ENCODE peak calls at places on chromosomes 11 and 22, in nine cellular contexts. M is iris pigment epithelial cell; X is nucleus accumbens; I is GM23338; A is COR-L47; K is right atrium auricular region; Y is CD4-positive, alpha-beta T cell; G is AG09309; P is germinal center. H is an unnamed sample.
A peak's percentile ranks its signal among the peaks of the same experiment; 100 is the strongest.

GRCh38 chr22:45887202-45888131 is 89.5 kb downstream of the WNT7B start:
- DNase-seq in G (no peak), K (no peak), X (no peak), P (no peak), I (no peak), Y (no peak), A (peak; percentile 38), M (no peak), H (no peak)

GRCh38 chr11:15947681-15948648 is 408.4 kb downstream of the SOX6 start:
- DNase-seq in P (no peak), M (no peak), Y (no peak), A (no peak), K (no peak), X (no peak), G (no peak), I (no peak), H (no peak)

GRCh38 chr22:45968751-45969413 is 8.1 kb downstream of the WNT7B start:
- DNase-seq in X (no peak), K (no peak), I (no peak), A (no peak), G (peak; percentile 24), Y (no peak), P (no peak), M (peak; percentile 73), H (no peak)

GRCh38 chr11:2789331-2789730 is 89.5 kb upstream of the KCNQ1OT1 start:
- DNase-seq in P (no peak), Y (no peak), G (no peak), I (no peak), A (no peak), K (peak; percentile 40), X (no peak), M (no peak), H (no peak)

GRCh38 chr22:49152146-49152929 is 675.3 kb downstream of the BRD1 start:
- DNase-seq in P (no peak), Y (no peak), M (no peak), A (no peak), K (no peak), X (no peak), G (no peak), I (no peak), H (peak; percentile 90)

GRCh38 chr11:129291556-129291955 is 84.1 kb upstream of the BARX2 start:
- DNase-seq in X (peak; percentile 85), Y (no peak), A (no peak), K (no peak), P (no peak), M (no peak), G (no peak), I (no peak), H (no peak)

GRCh38 chr22:37176464-37177061 is 11.5 kb downstream of the C1QTNF6 start:
- DNase-seq in G (peak; percentile 71), M (peak; percentile 71), P (no peak), A (no peak), I (no peak), X (peak; percentile 12), Y (no peak), K (peak; percentile 80), H (peak; percentile 84)

GRCh38 chr22:31790240-31790639 is 36.4 kb downstream of the DEPDC5 start:
- DNase-seq in X (no peak), P (peak; percentile 24), K (no peak), Y (no peak), A (no peak), G (no peak), I (no peak), M (no peak), H (no peak)

GRCh38 chr11:17972987-17973386 is 39.9 kb downstream of the SERGEF start:
- DNase-seq in A (peak; percentile 49), G (peak; percentile 85), K (no peak), X (peak; percentile 67), Y (no peak), I (peak; percentile 92), P (no peak), M (peak; percentile 68), H (peak; percentile 78)

GRCh38 chr11:110286298-110287040 is 9.9 kb downstream of the RDX start:
- DNase-seq in I (no peak), M (no peak), G (no peak), X (no peak), Y (no peak), A (peak; percentile 49), K (no peak), P (no peak), H (no peak)

GRCh38 chr11:78689558-78690153 is 115.0 kb upstream of the NARS2 start:
- DNase-seq in A (no peak), M (no peak), K (no peak), P (no peak), X (no peak), Y (no peak), G (no peak), I (no peak), H (no peak)

GRCh38 chr11:117071344-117071787 is 26.9 kb downstream of the SIK3 start:
- DNase-seq in Y (no peak), I (peak; percentile 24), G (no peak), M (peak; percentile 28), K (no peak), A (peak; percentile 56), P (no peak), X (peak; percentile 25), H (peak; percentile 44)

GRCh38 chr11:17508306-17508705 is 31.7 kb upstream of the ABCC8 start:
- DNase-seq in X (no peak), A (no peak), G (no peak), I (no peak), P (no peak), K (no peak), Y (no peak), M (no peak), H (no peak)

GRCh38 chr11:66080055-66080817 is 10.2 kb downstream of the PACS1 start:
- DNase-seq in G (peak; percentile 67), Y (peak; percentile 73), X (no peak), M (peak; percentile 87), P (no peak), I (no peak), K (peak; percentile 86), A (no peak), H (no peak)

GRCh38 chr22:44363214-44363979 is 50.6 kb upstream of the SHISAL1 start:
- DNase-seq in Y (no peak), A (no peak), I (no peak), M (peak; percentile 21), X (peak; percentile 61), P (no peak), G (peak; percentile 92), K (peak; percentile 98), H (no peak)

GRCh38 chr11:75867778-75868374 is 52.9 kb downstream of the UVRAG start:
- DNase-seq in K (no peak), X (no peak), P (peak; percentile 58), A (peak; percentile 47), I (peak; percentile 77), Y (peak; percentile 28), M (peak; percentile 54), G (peak; percentile 16), H (peak; percentile 55)

GRCh38 chr22:21936151-21936778 is 16.4 kb downstream of the PPM1F start:
- DNase-seq in Y (no peak), G (no peak), A (no peak), K (peak; percentile 70), X (peak; percentile 78), I (no peak), M (no peak), P (no peak), H (no peak)

GRCh38 chr11:87007938-87008337 is 29.8 kb upstream of the TMEM135 start:
- DNase-seq in Y (no peak), M (peak; percentile 63), K (no peak), X (no peak), I (no peak), G (peak; percentile 29), A (no peak), P (no peak), H (no peak)

GRCh38 chr11:75323609-75324008 is 27.9 kb downstream of the ARRB1 start:
- DNase-seq in X (no peak), M (no peak), P (no peak), A (peak; percentile 38), Y (no peak), G (no peak), I (no peak), K (no peak), H (peak; percentile 43)

GRCh38 chr11:102680945-102681344 is 24.6 kb downstream of the MMP27 start:
- DNase-seq in P (no peak), A (no peak), Y (no peak), I (no peak), G (peak; percentile 11), M (no peak), K (peak; percentile 64), X (no peak), H (no peak)

GRCh38 chr11:125192194-125192593 is 27.6 kb downstream of the PKNOX2 start:
- DNase-seq in A (no peak), M (no peak), I (no peak), Y (no peak), K (no peak), P (no peak), X (no peak), G (no peak), H (no peak)

GRCh38 chr22:50621948-50622722 is 5.8 kb downstream of the ARSA start:
- DNase-seq in P (no peak), Y (peak; percentile 36), K (no peak), A (no peak), X (no peak), G (no peak), I (no peak), M (no peak), H (peak; percentile 59)

GRCh38 chr22:40203568-40203967 is 25.8 kb downstream of the TNRC6B start:
- DNase-seq in X (no peak), A (no peak), Y (peak; percentile 39), K (no peak), M (no peak), P (peak; percentile 60), G (no peak), I (no peak), H (no peak)

GRCh38 chr11:130849215-130849568 is 67.1 kb downstream of the SNX19 start:
- DNase-seq in Y (no peak), K (no peak), X (peak; percentile 13), M (peak; percentile 44), G (peak; percentile 85), A (no peak), I (no peak), P (no peak), H (no peak)

GRCh38 chr22:46953968-46954755 is 191.7 kb downstream of the TBC1D22A start:
- DNase-seq in K (no peak), P (no peak), G (no peak), X (no peak), I (peak; percentile 36), Y (no peak), M (no peak), A (no peak), H (peak; percentile 90)

GRCh38 chr11:12496181-12497025 is 119.0 kb downstream of the PARVA start:
- DNase-seq in Y (no peak), K (no peak), I (peak; percentile 27), P (no peak), G (no peak), M (no peak), X (no peak), A (no peak), H (no peak)

GRCh38 chr11:67118059-67118766 is 850 bp upstream of the KDM2A start:
- DNase-seq in Y (peak; percentile 58), K (no peak), X (no peak), A (peak; percentile 36), G (no peak), M (peak; percentile 23), I (peak; percentile 70), P (peak; percentile 64), H (peak; percentile 76)

GRCh38 chr22:35892192-35892591 is 136.4 kb downstream of the RBFOX2 start:
- DNase-seq in M (peak; percentile 79), G (peak; percentile 48), Y (no peak), K (no peak), I (no peak), P (no peak), A (no peak), X (peak; percentile 10), H (no peak)

GRCh38 chr11:110759972-110760381 is 47.7 kb upstream of the ARHGAP20 start:
- DNase-seq in I (no peak), Y (no peak), A (no peak), P (no peak), G (no peak), X (no peak), M (peak; percentile 90), K (no peak), H (no peak)

GRCh38 chr22:47169801-47170140 is 407.3 kb downstream of the TBC1D22A start:
- DNase-seq in M (no peak), G (no peak), K (no peak), Y (no peak), A (no peak), P (no peak), I (no peak), X (no peak), H (no peak)

GRCh38 chr11:79095424-79095823 is 345.4 kb downstream of the TENM4 start:
- DNase-seq in M (no peak), I (no peak), Y (no peak), P (no peak), K (no peak), G (no peak), A (no peak), X (no peak), H (no peak)

H was measured in left kidney.